ENCODE peak calls at places on chromosome 3, in eight cellular contexts. One of them, this sample, is unnamed.

GRCh38 chr3:51734572-51734907 is 27.7 kb downstream of the GRM2 start:
- DNase-seq in WERI-Rb-1: no peak
- DNase-seq in bronchial epithelial cell: no peak
- DNase-seq in cardiac muscle cell: no peak
- DNase-seq in Caco-2: no peak
- DNase-seq in left lung: no peak
- DNase-seq in CD8-positive, alpha-beta memory T cell: no peak
- DNase-seq in upper lobe of right lung: no peak
- DNase-seq in this sample: no peak

GRCh38 chr3:51024765-51025681 is 350.3 kb downstream of the DOCK3 start:
- DNase-seq in WERI-Rb-1: no peak
- DNase-seq in bronchial epithelial cell: no peak
- DNase-seq in cardiac muscle cell: peak
- DNase-seq in Caco-2: no peak
- DNase-seq in left lung: peak
- DNase-seq in CD8-positive, alpha-beta memory T cell: peak
- DNase-seq in upper lobe of right lung: no peak
- DNase-seq in this sample: no peak

GRCh38 chr3:69085543-69086132 is 901 bp downstream of the ARL6IP5 start:
- DNase-seq in WERI-Rb-1: peak
- DNase-seq in bronchial epithelial cell: no peak
- DNase-seq in cardiac muscle cell: no peak
- DNase-seq in Caco-2: no peak
- DNase-seq in left lung: peak
- DNase-seq in CD8-positive, alpha-beta memory T cell: no peak
- DNase-seq in upper lobe of right lung: peak
- DNase-seq in this sample: no peak

GRCh38 chr3:76321615-76322014 is 536.3 kb upstream of the ZNF717 start:
- DNase-seq in WERI-Rb-1: no peak
- DNase-seq in bronchial epithelial cell: no peak
- DNase-seq in cardiac muscle cell: no peak
- DNase-seq in Caco-2: no peak
- DNase-seq in left lung: no peak
- DNase-seq in CD8-positive, alpha-beta memory T cell: no peak
- DNase-seq in upper lobe of right lung: no peak
- DNase-seq in this sample: no peak

GRCh38 chr3:58776231-58776630 is 109.7 kb upstream of the FAM3D start:
- DNase-seq in WERI-Rb-1: no peak
- DNase-seq in bronchial epithelial cell: no peak
- DNase-seq in cardiac muscle cell: no peak
- DNase-seq in Caco-2: no peak
- DNase-seq in left lung: no peak
- DNase-seq in CD8-positive, alpha-beta memory T cell: no peak
- DNase-seq in upper lobe of right lung: no peak
- DNase-seq in this sample: no peak

GRCh38 chr3:98010194-98010882 is 24.8 kb downstream of the GABRR3 start:
- DNase-seq in WERI-Rb-1: peak
- DNase-seq in bronchial epithelial cell: no peak
- DNase-seq in cardiac muscle cell: no peak
- DNase-seq in Caco-2: peak
- DNase-seq in left lung: no peak
- DNase-seq in CD8-positive, alpha-beta memory T cell: no peak
- DNase-seq in upper lobe of right lung: no peak
- DNase-seq in this sample: no peak

GRCh38 chr3:169390310-169390731 is 273.2 kb downstream of the MECOM start:
- DNase-seq in WERI-Rb-1: peak
- DNase-seq in bronchial epithelial cell: peak
- DNase-seq in cardiac muscle cell: no peak
- DNase-seq in Caco-2: no peak
- DNase-seq in left lung: no peak
- DNase-seq in CD8-positive, alpha-beta memory T cell: no peak
- DNase-seq in upper lobe of right lung: no peak
- DNase-seq in this sample: no peak

GRCh38 chr3:48716508-48716981 is 476 bp downstream of the IP6K2 start:
- DNase-seq in WERI-Rb-1: no peak
- DNase-seq in bronchial epithelial cell: no peak
- DNase-seq in cardiac muscle cell: peak
- DNase-seq in Caco-2: no peak
- DNase-seq in left lung: no peak
- DNase-seq in CD8-positive, alpha-beta memory T cell: peak
- DNase-seq in upper lobe of right lung: no peak
- DNase-seq in this sample: no peak

GRCh38 chr3:37183375-37183831 is 9.0 kb upstream of the LRRFIP2 start:
- DNase-seq in WERI-Rb-1: no peak
- DNase-seq in bronchial epithelial cell: peak
- DNase-seq in cardiac muscle cell: no peak
- DNase-seq in Caco-2: no peak
- DNase-seq in left lung: no peak
- DNase-seq in CD8-positive, alpha-beta memory T cell: no peak
- DNase-seq in upper lobe of right lung: no peak
- DNase-seq in this sample: no peak

GRCh38 chr3:14234197-14235002 is 55.8 kb downstream of the LSM3 start:
- DNase-seq in WERI-Rb-1: no peak
- DNase-seq in bronchial epithelial cell: peak
- DNase-seq in cardiac muscle cell: no peak
- DNase-seq in Caco-2: no peak
- DNase-seq in left lung: no peak
- DNase-seq in CD8-positive, alpha-beta memory T cell: no peak
- DNase-seq in upper lobe of right lung: peak
- DNase-seq in this sample: no peak

GRCh38 chr3:45739944-45740343 is 50.7 kb downstream of the SACM1L start:
- DNase-seq in WERI-Rb-1: no peak
- DNase-seq in bronchial epithelial cell: no peak
- DNase-seq in cardiac muscle cell: no peak
- DNase-seq in Caco-2: no peak
- DNase-seq in left lung: no peak
- DNase-seq in CD8-positive, alpha-beta memory T cell: no peak
- DNase-seq in upper lobe of right lung: no peak
- DNase-seq in this sample: no peak

GRCh38 chr3:108283006-108283405 is 13.3 kb upstream of the HHLA2 start:
- DNase-seq in WERI-Rb-1: no peak
- DNase-seq in bronchial epithelial cell: no peak
- DNase-seq in cardiac muscle cell: no peak
- DNase-seq in Caco-2: no peak
- DNase-seq in left lung: no peak
- DNase-seq in CD8-positive, alpha-beta memory T cell: no peak
- DNase-seq in upper lobe of right lung: no peak
- DNase-seq in this sample: no peak

GRCh38 chr3:178454714-178455113 is 81.5 kb upstream of the KCNMB2 start:
- DNase-seq in WERI-Rb-1: no peak
- DNase-seq in bronchial epithelial cell: peak
- DNase-seq in cardiac muscle cell: no peak
- DNase-seq in Caco-2: no peak
- DNase-seq in left lung: peak
- DNase-seq in CD8-positive, alpha-beta memory T cell: no peak
- DNase-seq in upper lobe of right lung: no peak
- DNase-seq in this sample: no peak

GRCh38 chr3:184178522-184179138 is 4.0 kb downstream of the AP2M1 start:
- DNase-seq in WERI-Rb-1: no peak
- DNase-seq in bronchial epithelial cell: no peak
- DNase-seq in cardiac muscle cell: no peak
- DNase-seq in Caco-2: no peak
- DNase-seq in left lung: no peak
- DNase-seq in CD8-positive, alpha-beta memory T cell: no peak
- DNase-seq in upper lobe of right lung: no peak
- DNase-seq in this sample: no peak

GRCh38 chr3:184175981-184176376 is 1.3 kb downstream of the AP2M1 start:
- DNase-seq in WERI-Rb-1: no peak
- DNase-seq in bronchial epithelial cell: no peak
- DNase-seq in cardiac muscle cell: no peak
- DNase-seq in Caco-2: no peak
- DNase-seq in left lung: no peak
- DNase-seq in CD8-positive, alpha-beta memory T cell: no peak
- DNase-seq in upper lobe of right lung: no peak
- DNase-seq in this sample: no peak

GRCh38 chr3:184176377-184177330 is 2.0 kb downstream of the AP2M1 start:
- DNase-seq in WERI-Rb-1: peak
- DNase-seq in bronchial epithelial cell: peak
- DNase-seq in cardiac muscle cell: peak
- DNase-seq in Caco-2: no peak
- DNase-seq in left lung: no peak
- DNase-seq in CD8-positive, alpha-beta memory T cell: no peak
- DNase-seq in upper lobe of right lung: peak
- DNase-seq in this sample: no peak

GRCh38 chr3:184177767-184178306 is 3.2 kb downstream of the AP2M1 start:
- DNase-seq in WERI-Rb-1: no peak
- DNase-seq in bronchial epithelial cell: no peak
- DNase-seq in cardiac muscle cell: no peak
- DNase-seq in Caco-2: no peak
- DNase-seq in left lung: no peak
- DNase-seq in CD8-positive, alpha-beta memory T cell: no peak
- DNase-seq in upper lobe of right lung: no peak
- DNase-seq in this sample: no peak

GRCh38 chr3:184177331-184177731 is 2.7 kb downstream of the AP2M1 start:
- DNase-seq in WERI-Rb-1: peak
- DNase-seq in bronchial epithelial cell: no peak
- DNase-seq in cardiac muscle cell: peak
- DNase-seq in Caco-2: no peak
- DNase-seq in left lung: no peak
- DNase-seq in CD8-positive, alpha-beta memory T cell: no peak
- DNase-seq in upper lobe of right lung: no peak
- DNase-seq in this sample: no peak
- H3K4me3 ChIP-seq in WERI-Rb-1: peak
- H3K4me3 ChIP-seq in bronchial epithelial cell: no peak
- H3K4me3 ChIP-seq in cardiac muscle cell: no peak
- H3K4me3 ChIP-seq in Caco-2: no peak
- H3K4me3 ChIP-seq in left lung: no peak
- H3K4me3 ChIP-seq in CD8-positive, alpha-beta memory T cell: no peak
- H3K4me3 ChIP-seq in upper lobe of right lung: peak
- H3K4me3 ChIP-seq in this sample: peak

GRCh38 chr3:153740109-153740508 is 381.1 kb upstream of the ARHGEF26 start:
- DNase-seq in WERI-Rb-1: no peak
- DNase-seq in bronchial epithelial cell: no peak
- DNase-seq in cardiac muscle cell: no peak
- DNase-seq in Caco-2: no peak
- DNase-seq in left lung: no peak
- DNase-seq in CD8-positive, alpha-beta memory T cell: no peak
- DNase-seq in upper lobe of right lung: no peak
- DNase-seq in this sample: no peak

GRCh38 chr3:153731036-153731435 is 390.2 kb upstream of the ARHGEF26 start:
- DNase-seq in WERI-Rb-1: no peak
- DNase-seq in bronchial epithelial cell: no peak
- DNase-seq in cardiac muscle cell: no peak
- DNase-seq in Caco-2: no peak
- DNase-seq in left lung: no peak
- DNase-seq in CD8-positive, alpha-beta memory T cell: no peak
- DNase-seq in upper lobe of right lung: no peak
- DNase-seq in this sample: no peak

DNA sequence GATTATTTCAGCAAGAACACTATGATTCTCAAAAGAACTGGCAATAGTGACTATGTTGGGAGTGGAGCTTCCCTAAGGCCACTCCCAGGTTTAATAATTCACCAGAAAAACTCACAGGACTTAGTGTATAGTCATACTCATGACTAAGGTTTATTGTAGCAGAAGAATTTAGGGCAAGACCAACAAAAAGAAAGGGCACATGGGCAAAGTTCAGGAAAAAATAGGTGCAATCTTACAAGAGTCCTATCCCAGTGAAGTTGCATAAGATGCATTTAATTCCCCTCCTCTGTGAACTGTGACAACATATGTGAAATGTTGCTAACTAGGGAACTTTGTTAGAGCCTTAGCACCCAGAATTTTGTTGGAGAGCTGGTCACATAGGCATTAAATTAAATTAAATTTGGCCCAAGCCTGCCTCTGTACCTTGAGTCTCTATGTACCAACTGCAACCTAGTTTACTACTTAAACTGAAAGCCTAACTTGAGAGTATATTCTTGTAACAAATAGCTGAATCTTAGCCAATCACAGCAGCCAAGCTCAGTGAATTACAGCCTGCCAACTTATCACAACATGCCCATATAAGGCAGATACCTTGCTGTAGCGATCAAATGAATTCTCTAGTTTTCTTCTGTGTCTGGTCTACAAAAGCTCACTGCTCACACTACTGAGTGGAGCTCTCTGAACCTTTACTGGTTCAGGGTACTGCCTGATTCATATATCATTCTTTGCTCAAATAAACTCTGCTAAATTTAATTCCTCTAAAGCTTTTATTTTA is 386.2 kb upstream of the ARHGEF26 start:
- DNase-seq in WERI-Rb-1: no peak
- DNase-seq in bronchial epithelial cell: peak
- DNase-seq in cardiac muscle cell: no peak
- DNase-seq in Caco-2: peak
- DNase-seq in left lung: no peak
- DNase-seq in CD8-positive, alpha-beta memory T cell: no peak
- DNase-seq in upper lobe of right lung: no peak
- DNase-seq in this sample: no peak
- H3K4me3 ChIP-seq in WERI-Rb-1: no peak
- H3K4me3 ChIP-seq in bronchial epithelial cell: no peak
- H3K4me3 ChIP-seq in cardiac muscle cell: no peak
- H3K4me3 ChIP-seq in Caco-2: no peak
- H3K4me3 ChIP-seq in left lung: no peak
- H3K4me3 ChIP-seq in CD8-positive, alpha-beta memory T cell: no peak
- H3K4me3 ChIP-seq in upper lobe of right lung: no peak
- H3K4me3 ChIP-seq in this sample: no peak

GRCh38 chr3:82739390-82739789 is 977.9 kb upstream of the GBE1 start:
- DNase-seq in WERI-Rb-1: no peak
- DNase-seq in bronchial epithelial cell: no peak
- DNase-seq in cardiac muscle cell: no peak
- DNase-seq in Caco-2: no peak
- DNase-seq in left lung: no peak
- DNase-seq in CD8-positive, alpha-beta memory T cell: no peak
- DNase-seq in upper lobe of right lung: no peak
- DNase-seq in this sample: no peak

GRCh38 chr3:82741346-82741745 is 979.9 kb upstream of the GBE1 start:
- DNase-seq in WERI-Rb-1: no peak
- DNase-seq in bronchial epithelial cell: no peak
- DNase-seq in cardiac muscle cell: no peak
- DNase-seq in Caco-2: no peak
- DNase-seq in left lung: no peak
- DNase-seq in CD8-positive, alpha-beta memory T cell: no peak
- DNase-seq in upper lobe of right lung: no peak
- DNase-seq in this sample: no peak

DNA sequence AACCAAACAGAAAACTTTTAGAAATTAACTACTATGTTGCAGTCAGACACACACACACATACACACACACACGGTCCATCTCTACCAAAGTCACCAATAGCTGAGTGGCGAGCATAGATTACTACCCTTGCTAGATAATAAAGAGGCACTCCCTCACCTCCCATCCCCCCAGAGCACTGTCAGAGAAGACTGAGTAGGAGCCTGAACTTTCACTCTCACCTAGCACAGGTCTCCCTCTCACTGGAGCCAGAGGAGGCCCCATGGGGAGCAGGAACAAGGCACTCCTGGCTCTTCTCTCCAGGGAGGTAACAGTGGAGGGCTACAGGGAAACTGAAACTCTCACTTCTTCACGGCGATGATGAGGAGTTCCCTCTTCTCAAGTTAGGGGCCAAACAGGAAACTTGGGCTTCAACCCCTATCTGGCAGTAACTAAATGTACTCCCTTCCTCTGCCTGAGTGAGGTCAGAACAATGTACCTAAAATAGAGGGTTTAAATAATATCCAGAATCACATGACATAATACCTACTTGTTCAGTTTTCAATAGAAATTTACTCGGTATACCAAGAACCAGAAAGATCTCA is 975.3 kb upstream of the GBE1 start:
- DNase-seq in WERI-Rb-1: no peak
- DNase-seq in bronchial epithelial cell: no peak
- DNase-seq in cardiac muscle cell: no peak
- DNase-seq in Caco-2: no peak
- DNase-seq in left lung: no peak
- DNase-seq in CD8-positive, alpha-beta memory T cell: no peak
- DNase-seq in upper lobe of right lung: no peak
- DNase-seq in this sample: no peak
- H3K4me3 ChIP-seq in WERI-Rb-1: no peak
- H3K4me3 ChIP-seq in bronchial epithelial cell: no peak
- H3K4me3 ChIP-seq in cardiac muscle cell: no peak
- H3K4me3 ChIP-seq in Caco-2: no peak
- H3K4me3 ChIP-seq in left lung: no peak
- H3K4me3 ChIP-seq in CD8-positive, alpha-beta memory T cell: no peak
- H3K4me3 ChIP-seq in upper lobe of right lung: no peak
- H3K4me3 ChIP-seq in this sample: no peak

GRCh38 chr3:71441925-71442620 is 141.5 kb downstream of the FOXP1 start:
- DNase-seq in WERI-Rb-1: no peak
- DNase-seq in bronchial epithelial cell: no peak
- DNase-seq in cardiac muscle cell: no peak
- DNase-seq in Caco-2: no peak
- DNase-seq in left lung: no peak
- DNase-seq in CD8-positive, alpha-beta memory T cell: no peak
- DNase-seq in upper lobe of right lung: no peak
- DNase-seq in this sample: no peak
- H3K4me3 ChIP-seq in WERI-Rb-1: no peak
- H3K4me3 ChIP-seq in bronchial epithelial cell: no peak
- H3K4me3 ChIP-seq in cardiac muscle cell: no peak
- H3K4me3 ChIP-seq in Caco-2: no peak
- H3K4me3 ChIP-seq in left lung: no peak
- H3K4me3 ChIP-seq in CD8-positive, alpha-beta memory T cell: no peak
- H3K4me3 ChIP-seq in upper lobe of right lung: no peak
- H3K4me3 ChIP-seq in this sample: no peak

This sample was measured in esophagus muscularis mucosa.